ENCODE peak calls at places on chromosome 1, in five cellular contexts. Z, M, N, K and V are unnamed samples.

GRCh38 chr1:5990913-5991783 is 1.1 kb downstream of the NPHP4 start:
- DNase-seq in Z (peak; percentile 40), M (no peak), N (no peak), K (peak; percentile 18), V (peak; percentile 87)

GRCh38 chr1:229756666-229757065 is 130.6 kb downstream of the URB2 start:
- DNase-seq in Z (peak; percentile 84), M (no peak), N (no peak), K (peak; percentile 75), V (no peak)

GRCh38 chr1:179550753-179551682 is 24.7 kb downstream of the NPHS2 start:
- DNase-seq in Z (peak; percentile 79), M (no peak), N (no peak), K (peak; percentile 32), V (no peak)

GRCh38 chr1:29043270-29043971 is 80.3 kb downstream of the TMEM200B start:
- DNase-seq in Z (no peak), M (no peak), N (no peak), K (no peak), V (no peak)

GRCh38 chr1:230507671-230508407 is 81.7 kb upstream of the PGBD5 start:
- DNase-seq in Z (no peak), M (no peak), N (no peak), K (no peak), V (no peak)

GRCh38 chr1:183022202-183023145 is 746 bp upstream of the LAMC1 start:
- DNase-seq in Z (peak; percentile 98), M (no peak), N (peak; percentile 38), K (peak; percentile 98), V (peak; percentile 92)

GRCh38 chr1:52771384-52771783 is 45.1 kb downstream of the ZYG11B start:
- DNase-seq in Z (no peak), M (no peak), N (no peak), K (no peak), V (no peak)

GRCh38 chr1:8460132-8460544 is 142.2 kb downstream of the SLC45A1 start:
- DNase-seq in Z (no peak), M (no peak), N (no peak), K (peak; percentile 40), V (peak; percentile 79)

GRCh38 chr1:71350805-71351204 is 270.0 kb upstream of the ZRANB2 start:
- DNase-seq in Z (no peak), M (no peak), N (no peak), K (peak; percentile 4), V (no peak)

GRCh38 chr1:2312196-2312588 is 79.2 kb downstream of the MORN1 start:
- DNase-seq in Z (no peak), M (no peak), N (no peak), K (no peak), V (no peak)

GRCh38 chr1:243745361-243745760 is 104.7 kb downstream of the AKT3 start:
- DNase-seq in Z (peak; percentile 67), M (no peak), N (no peak), K (peak; percentile 24), V (no peak)

GRCh38 chr1:147542549-147542857 is 1.2 kb downstream of the BCL9 start:
- DNase-seq in Z (no peak), M (no peak), N (no peak), K (no peak), V (no peak)

GRCh38 chr1:174799136-174799479 is 200.6 kb upstream of the CACYBP start:
- DNase-seq in Z (no peak), M (no peak), N (no peak), K (no peak), V (no peak)